ENCODE peak calls at places on chromosomes 2 and 18, in five cellular contexts. I is type B pancreatic cell, F is HL-60, K is HEK293T, Y is germinal center. H is an unnamed sample.

GRCh38 chr2:69950241-69950640 is 11.2 kb downstream of the ASPRV1 start:
- DNase-seq in Y (no peak), I (no peak), F (no peak), K (no peak), H (no peak)

GRCh38 chr2:137838255-137839092 is 125.8 kb upstream of the HNMT start:
- DNase-seq in K (peak), I (no peak), F (peak), Y (peak), H (peak)

GRCh38 chr18:49948975-49949374 is 135.6 kb upstream of the ACAA2 start:
- DNase-seq in I (no peak), K (no peak), F (no peak), Y (no peak), H (no peak)

GRCh38 chr18:50695431-50696176 is 124.2 kb downstream of the MRO start:
- DNase-seq in I (no peak), Y (no peak), K (no peak), F (no peak), H (no peak)

GRCh38 chr2:203431391-203432185 is 103.4 kb downstream of the ABI2 start:
- DNase-seq in K (no peak), F (no peak), I (no peak), Y (no peak), H (no peak)

GRCh38 chr2:46097714-46098480 is 199.3 kb upstream of the EPAS1 start:
- DNase-seq in I (no peak), F (no peak), K (no peak), Y (no peak), H (peak)

GRCh38 chr2:197869501-197870111 is 65.2 kb downstream of the PLCL1 start:
- DNase-seq in Y (no peak), I (no peak), F (peak), K (no peak), H (no peak)

GRCh38 chr2:229154381-229154780 is 116.7 kb downstream of the PID1 start:
- DNase-seq in K (no peak), Y (no peak), F (no peak), I (no peak), H (no peak)

GRCh38 chr2:240584486-240585031 is 2.0 kb upstream of the CAPN10 start:
- DNase-seq in F (peak), K (no peak), I (no peak), Y (peak), H (peak)

GRCh38 chr2:207792244-207792785 is 22.6 kb upstream of the FZD5 start:
- DNase-seq in Y (no peak), F (peak), I (no peak), K (no peak), H (no peak)

GRCh38 chr2:152413228-152414030 is 78.5 kb downstream of the FMNL2 start:
- DNase-seq in Y (no peak), I (no peak), F (no peak), K (no peak), H (no peak)

GRCh38 chr2:88177556-88177955 is 7.4 kb downstream of the THNSL2 start:
- DNase-seq in Y (no peak), F (no peak), I (no peak), K (no peak), H (no peak)

GRCh38 chr18:43485565-43485964 is 208.3 kb upstream of the SYT4 start:
- DNase-seq in I (no peak), F (no peak), Y (no peak), K (no peak), H (peak)

GRCh38 chr2:31729065-31729439 is 148.3 kb upstream of the SRD5A2 start:
- DNase-seq in F (no peak), K (no peak), I (no peak), Y (no peak), H (no peak)

GRCh38 chr18:68791801-68792200 is 6.1 kb upstream of the CCDC102B start:
- DNase-seq in K (no peak), Y (no peak), F (no peak), I (no peak), H (no peak)

GRCh38 chr18:74281639-74282358 is 10.0 kb downstream of the CYB5A start:
- DNase-seq in I (no peak), Y (no peak), K (no peak), F (no peak), H (no peak)

GRCh38 chr2:201135396-201135795 is 19.4 kb downstream of the CFLAR start:
- DNase-seq in Y (no peak), K (no peak), F (no peak), I (no peak), H (no peak)

GRCh38 chr2:229083606-229084349 is 187.3 kb downstream of the PID1 start:
- DNase-seq in I (no peak), Y (no peak), F (no peak), K (no peak), H (peak)

GRCh38 chr2:176388886-176389285 is 119.6 kb downstream of the MTX2 start:
- DNase-seq in Y (no peak), K (no peak), F (no peak), I (no peak), H (no peak)

GRCh38 chr2:158359846-158360245 is 96.7 kb downstream of the CCDC148 start:
- DNase-seq in I (no peak), Y (no peak), K (no peak), F (no peak), H (peak)

GRCh38 chr18:79554945-79555645 is 124.5 kb upstream of the CTDP1 start:
- DNase-seq in Y (no peak), K (no peak), F (no peak), I (no peak), H (no peak)

GRCh38 chr2:113890253-113891235 is 655 bp downstream of the ACTR3 start:
- DNase-seq in Y (peak), F (peak), K (peak), I (peak), H (peak)

GRCh38 chr2:177595126-177595525 is 202.6 kb downstream of the AGPS start:
- DNase-seq in Y (no peak), I (no peak), F (no peak), K (no peak), H (no peak)

GRCh38 chr2:222930862-222931261 is 70.0 kb downstream of the ACSL3 start:
- DNase-seq in Y (no peak), K (no peak), I (no peak), F (no peak), H (no peak)

GRCh38 chr2:41764919-41765318 is 282.9 kb upstream of the PKDCC start:
- DNase-seq in K (no peak), F (no peak), Y (no peak), I (no peak), H (peak)

GRCh38 chr2:76506538-76506937 is 795.8 kb upstream of the GCFC2 start:
- DNase-seq in I (no peak), F (no peak), K (no peak), Y (no peak), H (no peak)

GRCh38 chr18:43661570-43661969 is 384.3 kb upstream of the SYT4 start:
- DNase-seq in Y (no peak), K (peak), I (no peak), F (peak), H (peak)